ENCODE peak calls at places on chromosomes 7 and 10, in eight cellular contexts. J, F, Y, H, X, C, T and L are unnamed samples.

GRCh38 chr7:98238976-98239375 is 13.1 kb downstream of the TECPR1 start:
- DNase-seq in T (no peak), C (no peak), X (no peak), J (no peak), H (no peak), Y (no peak), F (no peak), L (no peak)

GRCh38 chr10:75402486-75403143 is 1.1 kb upstream of the ZNF503 start:
- DNase-seq in J (peak; percentile 70), Y (no peak), C (peak; percentile 76), X (peak; percentile 42), H (peak; percentile 63), F (peak; percentile 59), T (peak; percentile 76), L (no peak)

GRCh38 chr10:91974960-91975359 is 51.4 kb downstream of the BTAF1 start:
- DNase-seq in Y (no peak), C (no peak), F (no peak), X (no peak), T (no peak), H (no peak), J (no peak), L (no peak)

GRCh38 chr7:30846378-30846777 is 65.3 kb upstream of the AQP1 start:
- DNase-seq in J (no peak), F (peak; percentile 31), T (no peak), C (no peak), X (peak; percentile 61), H (peak; percentile 85), Y (no peak), L (peak; percentile 45)

GRCh38 chr7:111677848-111678247 is 115.6 kb upstream of the IMMP2L start:
- DNase-seq in X (no peak), C (no peak), F (no peak), T (no peak), Y (no peak), H (no peak), J (no peak), L (no peak)

GRCh38 chr7:156327916-156328315 is 312.7 kb upstream of the RNF32 start:
- DNase-seq in C (no peak), J (no peak), T (peak; percentile 12), F (no peak), Y (no peak), H (no peak), X (no peak), L (no peak)

GRCh38 chr10:100744980-100745881 is at the start of gene PAX2:
- DNase-seq in C (peak; percentile 35), X (no peak), F (no peak), J (peak; percentile 94), Y (no peak), H (no peak), T (peak; percentile 90), L (no peak)

GRCh38 chr7:23287612-23288011 is 11.5 kb upstream of the MALSU1 start:
- DNase-seq in Y (no peak), T (no peak), F (no peak), X (no peak), C (no peak), J (no peak), H (no peak), L (no peak)

GRCh38 chr7:132580717-132581285 is 4.5 kb upstream of the PLXNA4 start:
- DNase-seq in X (peak; percentile 68), C (peak; percentile 80), J (peak; percentile 92), T (peak; percentile 87), Y (peak; percentile 81), H (no peak), F (peak; percentile 75), L (peak; percentile 48)

GRCh38 chr7:149625339-149625946 is 127.8 kb upstream of the ZNF746 start:
- DNase-seq in T (peak; percentile 83), Y (peak; percentile 50), J (peak; percentile 89), X (peak; percentile 66), C (peak; percentile 61), H (peak; percentile 78), F (peak; percentile 71), L (peak; percentile 11)
- H3K27ac ChIP-seq in T (no peak overlapping the region), Y (no peak overlapping the region), J (no peak overlapping the region), X (peak overlapping the region; percentile 90), C (peak overlapping the region; percentile 87), H (peak overlapping the region; percentile 91), F (no peak overlapping the region), L (peak overlapping the region; percentile 82)

GRCh38 chr10:124561206-124561605 is 99.6 kb downstream of the LHPP start:
- DNase-seq in C (no peak), X (no peak), T (no peak), J (no peak), Y (no peak), F (no peak), H (peak; percentile 20), L (no peak)

GRCh38 chr10:124564881-124565280 is 103.3 kb downstream of the LHPP start:
- DNase-seq in X (no peak), F (no peak), T (no peak), H (no peak), J (no peak), Y (no peak), C (no peak), L (no peak)

GRCh38 chr10:124563320-124563719 is 101.7 kb downstream of the LHPP start:
- DNase-seq in T (no peak), X (no peak), Y (no peak), J (no peak), F (peak; percentile 17), C (no peak), H (no peak), L (no peak)

GRCh38 chr10:124560377-124560776 is 98.8 kb downstream of the LHPP start:
- DNase-seq in Y (no peak), J (no peak), H (peak; percentile 41), X (no peak), C (peak; percentile 25), F (peak; percentile 75), T (no peak), L (no peak)

GRCh38 chr10:124562425-124563060 is 100.9 kb downstream of the LHPP start:
- DNase-seq in T (no peak), Y (no peak), H (no peak), C (no peak), J (no peak), X (no peak), F (no peak), L (no peak)
- H3K27ac ChIP-seq in T (no peak overlapping the region), Y (no peak overlapping the region), H (no peak overlapping the region), C (no peak overlapping the region), J (no peak overlapping the region), X (no peak overlapping the region), F (no peak overlapping the region), L (no peak overlapping the region)

DNA sequence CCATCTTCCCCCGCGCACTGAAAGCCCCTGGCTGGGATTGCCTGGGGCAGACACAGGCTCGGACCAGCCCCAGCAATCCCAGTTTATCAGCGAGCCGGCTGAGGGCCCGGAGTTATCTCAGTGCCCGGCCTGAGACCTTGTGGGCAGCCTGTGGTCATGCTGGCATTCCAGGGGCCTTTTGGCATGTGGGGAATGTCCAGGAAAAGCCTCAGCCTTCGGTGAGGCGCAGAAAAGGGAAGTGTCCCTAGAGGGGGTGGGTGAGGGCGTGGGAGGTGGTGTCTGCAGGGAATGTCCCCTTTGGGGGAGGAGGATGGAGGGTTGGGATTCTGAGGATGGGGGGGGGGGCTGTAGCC is 167.9 kb upstream of the TNRC18 start:
- DNase-seq in H (no peak), C (no peak), X (peak; percentile 47), F (peak; percentile 79), Y (peak; percentile 29), T (peak; percentile 71), J (peak; percentile 74), L (no peak)
- H3K27ac ChIP-seq in H (no peak overlapping the region), C (no peak overlapping the region), X (peak overlapping the region; percentile 80), F (no peak overlapping the region), Y (no peak overlapping the region), T (no peak overlapping the region), J (no peak overlapping the region), L (peak overlapping the region; percentile 52)

DNA sequence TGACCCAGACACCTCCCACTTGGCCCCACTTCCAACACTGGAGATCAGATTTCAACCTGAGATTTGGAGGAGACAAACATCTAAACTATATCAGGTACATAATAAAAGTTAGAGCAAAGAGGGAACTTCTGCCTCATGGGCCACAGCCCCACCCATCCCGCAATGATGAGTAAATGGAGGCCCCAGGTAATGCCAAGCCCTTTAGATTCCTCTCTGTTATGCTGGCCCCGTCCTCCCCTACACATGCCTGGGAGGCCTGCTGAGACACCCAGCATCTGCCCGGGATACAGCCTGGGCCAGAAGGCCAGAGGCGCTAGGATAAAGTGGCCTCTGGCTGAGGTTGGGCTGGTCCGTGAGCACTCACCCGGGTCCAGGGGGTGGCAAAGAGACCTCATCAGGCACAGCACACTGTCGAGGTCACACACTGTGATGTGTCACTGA is 185.5 kb upstream of the SH2B2 start:
- DNase-seq in Y (no peak), T (no peak), F (no peak), H (no peak), X (no peak), C (no peak), J (no peak), L (no peak)
- H3K27ac ChIP-seq in Y (no peak overlapping the region), T (no peak overlapping the region), F (no peak overlapping the region), H (no peak overlapping the region), X (no peak overlapping the region), C (no peak overlapping the region), J (no peak overlapping the region), L (no peak overlapping the region)

DNA sequence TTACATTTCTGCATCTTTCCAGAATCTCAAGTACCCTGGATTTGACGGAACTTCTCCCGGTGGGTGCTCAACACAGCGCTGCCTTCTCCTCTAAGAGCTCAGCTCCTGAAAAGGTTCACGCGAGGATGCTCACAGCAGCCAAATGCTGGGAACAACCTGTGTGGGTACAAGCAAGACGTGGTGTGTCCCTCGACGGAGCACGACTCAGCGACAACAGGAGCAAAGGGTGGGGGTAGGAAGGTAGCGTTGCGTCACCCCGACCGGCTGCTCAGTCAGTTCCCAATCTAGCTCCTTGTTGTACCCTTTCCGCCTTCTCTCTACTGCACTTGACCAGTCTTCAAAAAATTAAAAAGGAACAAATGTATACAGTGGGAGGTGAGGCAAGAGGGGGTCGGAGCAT is 117.3 kb downstream of the PTPRN2 start:
- DNase-seq in T (no peak), C (no peak), Y (no peak), H (no peak), X (no peak), J (peak; percentile 48), F (no peak), L (peak; percentile 53)
- H3K27ac ChIP-seq in T (no peak overlapping the region), C (no peak overlapping the region), Y (no peak overlapping the region), H (no peak overlapping the region), X (no peak overlapping the region), J (peak overlapping the region; percentile 94), F (no peak overlapping the region), L (no peak overlapping the region)

GRCh38 chr10:29005988-29006387 is 282.9 kb upstream of the LYZL1 start:
- DNase-seq in F (no peak), Y (no peak), C (no peak), X (no peak), H (no peak), J (no peak), T (no peak), L (no peak)
- H3K27ac ChIP-seq in F (no peak overlapping the region), Y (no peak overlapping the region), C (no peak overlapping the region), X (no peak overlapping the region), H (no peak overlapping the region), J (no peak overlapping the region), T (no peak overlapping the region), L (no peak overlapping the region)

GRCh38 chr10:51020175-51020574 is 54.1 kb upstream of the PRKG1 start:
- DNase-seq in Y (no peak), X (no peak), C (no peak), F (no peak), T (no peak), J (no peak), H (no peak), L (no peak)

GRCh38 chr10:51023611-51024010 is 50.7 kb upstream of the PRKG1 start:
- DNase-seq in C (no peak), Y (no peak), X (no peak), J (no peak), T (no peak), F (no peak), H (no peak), L (no peak)

GRCh38 chr10:51022933-51023585 is 51.2 kb upstream of the PRKG1 start:
- DNase-seq in J (no peak), Y (no peak), T (no peak), H (no peak), X (no peak), C (no peak), F (no peak), L (no peak)
- H3K27ac ChIP-seq in J (no peak overlapping the region), Y (no peak overlapping the region), T (no peak overlapping the region), H (peak overlapping the region; percentile 37), X (no peak overlapping the region), C (no peak overlapping the region), F (peak overlapping the region; percentile 68), L (no peak overlapping the region)